ENCODE peak calls at places on chromosomes 3 and 15, in seven cellular contexts. One of them, this sample, is unnamed. For H3K4me1, the result is how much of the 10 kb centered on the place peaks cover.

GRCh38 chr3:157527471-157527881 is 24.3 kb upstream of the VEPH1 start:
- DNase-seq in left lung: no peak
- DNase-seq in ovary: no peak
- DNase-seq in OCI-LY7: no peak
- DNase-seq in transverse colon: no peak
- DNase-seq in tibial artery: no peak
- DNase-seq in breast epithelium: no peak
- DNase-seq in this sample: no peak

GRCh38 chr15:75673426-75674247 is 25.9 kb downstream of the SNX33 start:
- DNase-seq in left lung: peak
- DNase-seq in ovary: peak
- DNase-seq in OCI-LY7: no peak
- DNase-seq in transverse colon: peak
- DNase-seq in tibial artery: peak
- DNase-seq in breast epithelium: no peak
- DNase-seq in this sample: peak

GRCh38 chr3:197306374-197307086 is 8.1 kb upstream of the DLG1 start:
- DNase-seq in left lung: no peak
- DNase-seq in ovary: no peak
- DNase-seq in OCI-LY7: no peak
- DNase-seq in transverse colon: no peak
- DNase-seq in tibial artery: no peak
- DNase-seq in breast epithelium: no peak
- DNase-seq in this sample: no peak

GRCh38 chr3:67947808-67948508 is 293.5 kb upstream of the SUCLG2 start:
- DNase-seq in left lung: no peak
- DNase-seq in ovary: no peak
- DNase-seq in OCI-LY7: peak
- DNase-seq in transverse colon: no peak
- DNase-seq in tibial artery: no peak
- DNase-seq in breast epithelium: no peak
- DNase-seq in this sample: no peak

GRCh38 chr3:39208463-39209055 is 16.2 kb upstream of the XIRP1 start:
- DNase-seq in left lung: no peak
- DNase-seq in ovary: peak
- DNase-seq in OCI-LY7: peak
- DNase-seq in transverse colon: peak
- DNase-seq in tibial artery: no peak
- DNase-seq in breast epithelium: no peak
- DNase-seq in this sample: no peak

GRCh38 chr3:192207661-192208060 is 519.7 kb downstream of the FGF12 start:
- DNase-seq in left lung: no peak
- DNase-seq in ovary: no peak
- DNase-seq in OCI-LY7: no peak
- DNase-seq in transverse colon: no peak
- DNase-seq in tibial artery: no peak
- DNase-seq in breast epithelium: no peak
- DNase-seq in this sample: no peak

GRCh38 chr15:55530861-55531313 is 22.9 kb upstream of the DNAAF4 start:
- DNase-seq in left lung: no peak
- DNase-seq in ovary: no peak
- DNase-seq in OCI-LY7: peak
- DNase-seq in transverse colon: no peak
- DNase-seq in tibial artery: no peak
- DNase-seq in breast epithelium: no peak
- DNase-seq in this sample: no peak

GRCh38 chr15:81813215-81813614 is 232.6 kb downstream of the MEX3B start:
- DNase-seq in left lung: no peak
- DNase-seq in ovary: no peak
- DNase-seq in OCI-LY7: no peak
- DNase-seq in transverse colon: no peak
- DNase-seq in tibial artery: no peak
- DNase-seq in breast epithelium: no peak
- DNase-seq in this sample: no peak

GRCh38 chr3:112699436-112699978 is 58.6 kb upstream of the CCDC80 start:
- DNase-seq in left lung: no peak
- DNase-seq in ovary: no peak
- DNase-seq in OCI-LY7: no peak
- DNase-seq in transverse colon: no peak
- DNase-seq in tibial artery: no peak
- DNase-seq in breast epithelium: no peak
- DNase-seq in this sample: no peak

GRCh38 chr3:106333911-106334618 is 465.3 kb upstream of the CBLB start:
- DNase-seq in left lung: no peak
- DNase-seq in ovary: no peak
- DNase-seq in OCI-LY7: no peak
- DNase-seq in transverse colon: no peak
- DNase-seq in tibial artery: no peak
- DNase-seq in breast epithelium: no peak
- DNase-seq in this sample: no peak

GRCh38 chr3:94064243-94064642 is 1.4 kb downstream of the NSUN3 start:
- DNase-seq in left lung: no peak
- DNase-seq in ovary: no peak
- DNase-seq in OCI-LY7: peak
- DNase-seq in transverse colon: no peak
- DNase-seq in tibial artery: no peak
- DNase-seq in breast epithelium: no peak
- DNase-seq in this sample: no peak

GRCh38 chr15:61582092-61582491 is 353.0 kb upstream of the RORA start:
- DNase-seq in left lung: no peak
- DNase-seq in ovary: no peak
- DNase-seq in OCI-LY7: no peak
- DNase-seq in transverse colon: no peak
- DNase-seq in tibial artery: no peak
- DNase-seq in breast epithelium: no peak
- DNase-seq in this sample: no peak

GRCh38 chr3:136678981-136679380 is 73.2 kb downstream of the STAG1 start:
- DNase-seq in left lung: peak
- DNase-seq in ovary: no peak
- DNase-seq in OCI-LY7: no peak
- DNase-seq in transverse colon: no peak
- DNase-seq in tibial artery: no peak
- DNase-seq in breast epithelium: no peak
- DNase-seq in this sample: no peak

GRCh38 chr3:55721716-55722484 is 234.8 kb upstream of the WNT5A start:
- DNase-seq in left lung: no peak
- DNase-seq in ovary: peak
- DNase-seq in OCI-LY7: peak
- DNase-seq in transverse colon: peak
- DNase-seq in tibial artery: no peak
- DNase-seq in breast epithelium: no peak
- DNase-seq in this sample: no peak

GRCh38 chr3:151660890-151661289 is 72.8 kb upstream of the AADACL2 start:
- DNase-seq in left lung: no peak
- DNase-seq in ovary: no peak
- DNase-seq in OCI-LY7: no peak
- DNase-seq in transverse colon: no peak
- DNase-seq in tibial artery: no peak
- DNase-seq in breast epithelium: no peak
- DNase-seq in this sample: no peak

GRCh38 chr3:10889206-10889960 is 73.4 kb downstream of the SLC6A11 start:
- DNase-seq in left lung: no peak
- DNase-seq in ovary: no peak
- DNase-seq in OCI-LY7: no peak
- DNase-seq in transverse colon: no peak
- DNase-seq in tibial artery: no peak
- DNase-seq in breast epithelium: no peak
- DNase-seq in this sample: no peak

GRCh38 chr15:62165029-62165792 is at the start of gene C2CD4B:
- DNase-seq in left lung: peak
- DNase-seq in ovary: peak
- DNase-seq in OCI-LY7: no peak
- DNase-seq in transverse colon: peak
- DNase-seq in tibial artery: peak
- DNase-seq in breast epithelium: peak
- DNase-seq in this sample: no peak

GRCh38 chr3:37861540-37862051 is at the start of gene CTDSPL:
- DNase-seq in left lung: peak
- DNase-seq in ovary: peak
- DNase-seq in OCI-LY7: no peak
- DNase-seq in transverse colon: peak
- DNase-seq in tibial artery: peak
- DNase-seq in breast epithelium: peak
- DNase-seq in this sample: no peak

GRCh38 chr15:83697716-83698115 is 43.8 kb downstream of the ADAMTSL3 start:
- DNase-seq in left lung: no peak
- DNase-seq in ovary: no peak
- DNase-seq in OCI-LY7: no peak
- DNase-seq in transverse colon: no peak
- DNase-seq in tibial artery: no peak
- DNase-seq in breast epithelium: no peak
- DNase-seq in this sample: no peak

DNA sequence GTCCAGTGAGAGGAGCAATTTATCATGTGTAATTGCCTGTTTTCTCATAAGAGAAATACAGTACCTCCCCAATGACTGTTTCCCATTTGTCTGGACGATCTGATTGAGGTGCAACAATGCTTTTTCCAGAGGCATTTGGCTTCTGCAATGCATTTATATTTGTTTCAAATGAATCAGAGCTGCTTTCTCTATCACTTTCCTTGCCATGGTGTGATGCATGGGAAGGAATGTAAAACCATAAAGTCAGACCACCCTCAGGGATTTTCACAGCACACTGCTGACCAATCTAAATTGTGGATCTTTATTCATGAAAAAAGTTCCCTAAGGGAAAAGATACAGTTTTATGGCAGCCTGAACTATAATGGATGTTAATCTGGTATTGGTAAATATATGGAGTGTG is 333.0 kb downstream of the ZNF385D start:
- DNase-seq in left lung: no peak
- DNase-seq in ovary: no peak
- DNase-seq in OCI-LY7: no peak
- DNase-seq in transverse colon: no peak
- DNase-seq in tibial artery: no peak
- DNase-seq in breast epithelium: no peak
- DNase-seq in this sample: no peak
- H3K4me1 ChIP-seq in left lung: under half
- H3K4me1 ChIP-seq in ovary: under half
- H3K4me1 ChIP-seq in OCI-LY7: under half
- H3K4me1 ChIP-seq in transverse colon: under half
- H3K4me1 ChIP-seq in tibial artery: under half
- H3K4me1 ChIP-seq in breast epithelium: under half
- H3K4me1 ChIP-seq in this sample: under half

GRCh38 chr15:86213420-86213819 is 133.7 kb downstream of the AGBL1 start:
- DNase-seq in left lung: no peak
- DNase-seq in ovary: no peak
- DNase-seq in OCI-LY7: no peak
- DNase-seq in transverse colon: no peak
- DNase-seq in tibial artery: no peak
- DNase-seq in breast epithelium: no peak
- DNase-seq in this sample: no peak
- TF ChIP-seq CTCF in left lung: no peak
- TF ChIP-seq CTCF in ovary: no peak
- TF ChIP-seq CTCF in OCI-LY7: peak
- TF ChIP-seq CTCF in transverse colon: no peak
- TF ChIP-seq CTCF in tibial artery: no peak
- TF ChIP-seq CTCF in breast epithelium: no peak
- TF ChIP-seq CTCF in this sample: no peak

GRCh38 chr15:42605281-42605744 is 29.9 kb downstream of the STARD9 start:
- DNase-seq in left lung: no peak
- DNase-seq in ovary: no peak
- DNase-seq in OCI-LY7: peak
- DNase-seq in transverse colon: no peak
- DNase-seq in tibial artery: no peak
- DNase-seq in breast epithelium: no peak
- DNase-seq in this sample: no peak
- H3K4me1 ChIP-seq in left lung: under half
- H3K4me1 ChIP-seq in ovary: under half
- H3K4me1 ChIP-seq in OCI-LY7: half or more
- H3K4me1 ChIP-seq in transverse colon: under half
- H3K4me1 ChIP-seq in tibial artery: under half
- H3K4me1 ChIP-seq in breast epithelium: under half
- H3K4me1 ChIP-seq in this sample: under half

GRCh38 chr3:182843478-182843877 is 50.2 kb downstream of the ATP11B start:
- DNase-seq in left lung: no peak
- DNase-seq in ovary: no peak
- DNase-seq in OCI-LY7: no peak
- DNase-seq in transverse colon: no peak
- DNase-seq in tibial artery: no peak
- DNase-seq in breast epithelium: no peak
- DNase-seq in this sample: no peak

GRCh38 chr3:182837855-182838454 is 44.7 kb downstream of the ATP11B start:
- DNase-seq in left lung: no peak
- DNase-seq in ovary: no peak
- DNase-seq in OCI-LY7: peak
- DNase-seq in transverse colon: no peak
- DNase-seq in tibial artery: no peak
- DNase-seq in breast epithelium: no peak
- DNase-seq in this sample: no peak
- TF ChIP-seq CTCF in left lung: peak
- TF ChIP-seq CTCF in ovary: no peak
- TF ChIP-seq CTCF in OCI-LY7: peak
- TF ChIP-seq CTCF in transverse colon: peak
- TF ChIP-seq CTCF in tibial artery: peak
- TF ChIP-seq CTCF in breast epithelium: no peak
- TF ChIP-seq CTCF in this sample: peak

GRCh38 chr15:38696790-38697495 is 132.3 kb upstream of the RASGRP1 start:
- DNase-seq in left lung: no peak
- DNase-seq in ovary: no peak
- DNase-seq in OCI-LY7: no peak
- DNase-seq in transverse colon: no peak
- DNase-seq in tibial artery: no peak
- DNase-seq in breast epithelium: no peak
- DNase-seq in this sample: no peak
- H3K4me1 ChIP-seq in left lung: under half
- H3K4me1 ChIP-seq in ovary: under half
- H3K4me1 ChIP-seq in OCI-LY7: under half
- H3K4me1 ChIP-seq in transverse colon: under half
- H3K4me1 ChIP-seq in tibial artery: under half
- H3K4me1 ChIP-seq in breast epithelium: under half
- H3K4me1 ChIP-seq in this sample: under half

GRCh38 chr15:101133751-101134261 is 118.0 kb downstream of the CHSY1 start:
- DNase-seq in left lung: peak
- DNase-seq in ovary: no peak
- DNase-seq in OCI-LY7: no peak
- DNase-seq in transverse colon: no peak
- DNase-seq in tibial artery: no peak
- DNase-seq in breast epithelium: no peak
- DNase-seq in this sample: no peak
- TF ChIP-seq CTCF in left lung: no peak
- TF ChIP-seq CTCF in ovary: no peak
- TF ChIP-seq CTCF in OCI-LY7: no peak
- TF ChIP-seq CTCF in transverse colon: no peak
- TF ChIP-seq CTCF in tibial artery: no peak
- TF ChIP-seq CTCF in breast epithelium: no peak
- TF ChIP-seq CTCF in this sample: no peak

GRCh38 chr3:78459751-78460150 is 1308.0 kb downstream of the ROBO1 start:
- DNase-seq in left lung: no peak
- DNase-seq in ovary: no peak
- DNase-seq in OCI-LY7: no peak
- DNase-seq in transverse colon: no peak
- DNase-seq in tibial artery: no peak
- DNase-seq in breast epithelium: no peak
- DNase-seq in this sample: no peak
- H3K4me1 ChIP-seq in left lung: under half
- H3K4me1 ChIP-seq in ovary: under half
- H3K4me1 ChIP-seq in OCI-LY7: under half
- H3K4me1 ChIP-seq in transverse colon: under half
- H3K4me1 ChIP-seq in tibial artery: under half
- H3K4me1 ChIP-seq in breast epithelium: under half
- H3K4me1 ChIP-seq in this sample: under half

GRCh38 chr3:184117649-184118048 is 17.5 kb upstream of the EIF2B5 start:
- DNase-seq in left lung: no peak
- DNase-seq in ovary: no peak
- DNase-seq in OCI-LY7: peak
- DNase-seq in transverse colon: no peak
- DNase-seq in tibial artery: no peak
- DNase-seq in breast epithelium: no peak
- DNase-seq in this sample: no peak
- TF ChIP-seq CTCF in left lung: no peak
- TF ChIP-seq CTCF in ovary: no peak
- TF ChIP-seq CTCF in OCI-LY7: peak
- TF ChIP-seq CTCF in transverse colon: no peak
- TF ChIP-seq CTCF in tibial artery: no peak
- TF ChIP-seq CTCF in breast epithelium: no peak
- TF ChIP-seq CTCF in this sample: no peak

This sample was measured in ascending aorta.